ENCODE peak calls at places on chromosomes 16 and 17, in seven cellular contexts. X, G, Z, D, I, U and K are unnamed samples.

GRCh38 chr17:29929544-29930398 is at the start of gene SSH2:
- DNase-seq in G (peak; percentile 95), I (peak; percentile 85), U (peak; percentile 99), Z (peak; percentile 96), X (peak; percentile 95), D (peak; percentile 93), K (peak; percentile 50)

GRCh38 chr16:62760398-62760797 is 724.2 kb upstream of the CDH8 start:
- DNase-seq in Z (no peak), I (no peak), X (no peak), U (no peak), G (no peak), D (no peak), K (no peak)

GRCh38 chr17:2235792-2236365 is 67.7 kb downstream of the SMG6 start:
- DNase-seq in G (no peak), D (no peak), Z (no peak), I (no peak), X (no peak), U (no peak), K (no peak)

GRCh38 chr16:64392456-64392855 is 729.4 kb downstream of the CDH11 start:
- DNase-seq in D (no peak), Z (no peak), I (no peak), U (no peak), G (no peak), X (no peak), K (no peak)

GRCh38 chr17:73879987-73880386 is 235.7 kb upstream of the SDK2 start:
- DNase-seq in X (no peak), Z (no peak), U (no peak), G (no peak), I (no peak), D (no peak), K (no peak)

GRCh38 chr16:29815032-29815721 is 775 bp upstream of the PAGR1 start:
- DNase-seq in U (peak; percentile 55), X (no peak), Z (peak; percentile 76), G (no peak), D (peak; percentile 59), I (no peak), K (peak; percentile 16)

GRCh38 chr17:80544655-80545498 is at the start of gene RPTOR:
- DNase-seq in D (peak; percentile 95), Z (peak; percentile 94), G (peak; percentile 95), U (peak; percentile 91), X (peak; percentile 93), I (peak; percentile 78), K (peak; percentile 89)

GRCh38 chr16:49638696-49639629 is 216.9 kb downstream of the ZNF423 start:
- DNase-seq in G (no peak), X (peak; percentile 78), D (no peak), U (no peak), Z (no peak), I (no peak), K (no peak)

GRCh38 chr16:78437352-78437968 is 338.0 kb downstream of the WWOX start:
- DNase-seq in X (no peak), I (peak; percentile 3), D (peak; percentile 33), U (peak; percentile 69), Z (no peak), G (peak; percentile 27), K (peak; percentile 1)

GRCh38 chr16:14301150-14302030 is 230.3 kb downstream of the MRTFB start:
- DNase-seq in D (peak; percentile 65), X (peak; percentile 32), G (peak; percentile 79), I (no peak), Z (peak; percentile 69), U (peak; percentile 42), K (no peak)

GRCh38 chr16:24539850-24540484 is 601 bp downstream of the RBBP6 start:
- DNase-seq in G (peak; percentile 52), U (peak; percentile 52), D (no peak), I (peak; percentile 41), Z (peak; percentile 88), X (peak; percentile 87), K (no peak)

GRCh38 chr16:84194470-84195200 is 3.7 kb downstream of the ADAD2 start:
- DNase-seq in G (no peak), X (no peak), I (no peak), D (no peak), Z (peak; percentile 59), U (no peak), K (no peak)

GRCh38 chr16:53984936-53985335 is 281.0 kb downstream of the FTO start:
- DNase-seq in Z (no peak), G (no peak), U (no peak), D (no peak), X (no peak), I (no peak), K (no peak)

GRCh38 chr16:1794908-1795666 is 1.6 kb upstream of the IGFALS start:
- DNase-seq in G (no peak), U (no peak), Z (no peak), I (no peak), X (no peak), D (no peak), K (no peak)

GRCh38 chr17:79874329-79874981 is 35.2 kb upstream of the CBX4 start:
- DNase-seq in U (peak; percentile 58), G (peak; percentile 72), I (no peak), X (no peak), Z (no peak), D (peak; percentile 59), K (no peak)

GRCh38 chr17:33901085-33901484 is 354.0 kb upstream of the CCL2 start:
- DNase-seq in I (no peak), X (no peak), G (no peak), Z (no peak), U (no peak), D (peak; percentile 42), K (no peak)

GRCh38 chr17:78442648-78443128 is 64.2 kb downstream of the PGS1 start:
- DNase-seq in Z (peak; percentile 90), G (no peak), I (no peak), X (peak; percentile 80), U (no peak), D (no peak), K (no peak)

GRCh38 chr17:45022655-45023339 is 28.6 kb downstream of the DCAKD start:
- DNase-seq in U (no peak), X (no peak), G (no peak), I (no peak), Z (no peak), D (peak; percentile 46), K (no peak)

GRCh38 chr17:45050680-45051059 is 762 bp downstream of the DCAKD start:
- DNase-seq in X (no peak), U (peak; percentile 45), D (no peak), I (no peak), G (peak; percentile 37), Z (no peak), K (no peak)

GRCh38 chr17:82924812-82925211 is 85.0 kb upstream of the ZNF750 start:
- DNase-seq in Z (no peak), G (no peak), U (no peak), X (peak; percentile 47), D (peak; percentile 7), I (no peak), K (no peak)

DNA sequence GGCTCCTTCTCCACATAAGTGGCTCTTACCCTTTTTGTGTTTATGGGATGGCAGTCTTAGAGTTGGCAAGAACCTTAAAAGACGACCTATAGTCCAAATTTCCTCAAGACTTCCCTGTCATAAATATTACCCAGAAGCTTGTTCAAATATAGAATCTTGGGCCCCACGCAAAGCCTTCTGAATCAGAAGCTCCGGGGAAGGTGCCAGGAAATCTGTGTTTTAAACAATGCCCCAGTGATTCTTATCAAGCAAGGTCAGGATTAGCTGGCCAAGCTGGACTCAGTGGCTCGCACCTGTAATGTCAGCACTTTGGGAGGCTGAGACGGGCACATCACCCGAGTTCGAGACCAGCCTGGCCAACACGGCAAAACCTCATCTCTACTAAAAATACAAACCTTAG is 85.7 kb downstream of the TIMM22 start:
- DNase-seq in U (no peak), Z (no peak), D (no peak), G (no peak), I (no peak), X (peak; percentile 7), K (no peak)
- H3K27ac ChIP-seq in U (no peak overlapping the region), Z (no peak overlapping the region), D (no peak overlapping the region), G (peak overlapping the region; percentile 37), I (no peak overlapping the region), X (peak overlapping the region; percentile 28), K (no peak overlapping the region)

DNA sequence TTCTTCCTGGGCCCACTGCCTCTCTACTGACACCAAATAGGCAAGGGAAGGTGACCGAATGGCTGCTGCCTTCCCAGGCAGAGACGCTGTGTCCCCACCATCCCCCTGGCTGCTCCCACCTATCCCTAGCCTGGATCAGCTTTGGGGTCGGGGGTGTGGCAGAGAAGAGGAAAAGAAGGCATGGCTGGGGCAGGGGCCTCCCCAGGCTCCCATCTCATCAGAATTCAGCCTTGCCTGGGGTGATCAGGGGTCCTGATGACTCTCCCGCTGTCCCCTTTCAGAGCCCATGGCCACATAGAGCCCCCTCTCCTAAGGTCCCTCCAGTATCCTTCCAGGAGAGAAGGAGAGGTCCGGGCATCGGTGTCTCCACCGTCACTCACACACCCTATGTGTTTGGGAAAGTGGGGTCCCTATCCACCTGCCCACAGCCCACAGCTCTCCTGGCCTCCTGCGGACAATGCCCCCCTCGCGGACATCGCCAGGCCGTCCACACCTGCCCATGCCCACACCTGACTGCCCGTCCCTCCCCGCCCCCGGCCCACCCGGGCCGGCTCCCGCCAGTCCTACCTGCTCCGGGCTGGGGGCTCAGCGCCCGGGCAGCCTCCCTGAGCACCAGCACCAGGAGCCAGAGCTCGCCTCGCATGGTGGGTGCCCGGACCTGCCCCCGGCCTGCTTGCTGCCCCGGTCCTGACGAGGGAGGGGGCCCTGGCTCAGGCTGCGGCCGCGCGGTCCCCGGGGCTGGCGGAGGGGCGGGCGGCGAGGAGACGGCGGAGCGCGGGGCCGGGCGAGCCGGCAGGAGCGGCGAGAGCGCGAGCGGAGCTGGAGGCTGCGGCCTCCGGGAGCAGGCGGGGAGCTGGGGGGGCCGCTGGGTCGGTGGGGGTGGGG is at the start of gene PLXDC1:
- DNase-seq in G (no peak), U (peak; percentile 69), D (no peak), I (no peak), Z (peak; percentile 70), X (peak; percentile 72), K (no peak)
- H3K27ac ChIP-seq in G (peak within 1 kb of the TSS; percentile 37), U (no peak within 1 kb of the TSS), D (no peak within 1 kb of the TSS), I (peak within 1 kb of the TSS; percentile 56), Z (peak within 1 kb of the TSS; percentile 70), X (peak within 1 kb of the TSS; percentile 95), K (peak within 1 kb of the TSS; percentile 64)

GRCh38 chr17:19415806-19416775 is 5.1 kb downstream of the RNF112 start:
- DNase-seq in I (no peak), X (no peak), D (no peak), Z (no peak), U (no peak), G (no peak), K (no peak)

GRCh38 chr17:19417611-19418010 is 6.6 kb downstream of the RNF112 start:
- DNase-seq in Z (no peak), I (no peak), X (no peak), D (no peak), U (no peak), G (no peak), K (no peak)

GRCh38 chr17:19421926-19422325 is 10.9 kb downstream of the RNF112 start:
- DNase-seq in X (no peak), D (no peak), I (no peak), G (no peak), U (no peak), Z (no peak), K (no peak)

GRCh38 chr17:19415311-19415710 is 4.3 kb downstream of the RNF112 start:
- DNase-seq in X (no peak), I (no peak), G (no peak), U (no peak), D (no peak), Z (no peak), K (no peak)

GRCh38 chr17:19418312-19418992 is 7.4 kb downstream of the RNF112 start:
- DNase-seq in U (no peak), D (peak; percentile 65), X (no peak), I (no peak), Z (no peak), G (peak; percentile 28), K (no peak)
- H3K27ac ChIP-seq in U (no peak overlapping the region), D (no peak overlapping the region), X (no peak overlapping the region), I (no peak overlapping the region), Z (no peak overlapping the region), G (no peak overlapping the region), K (no peak overlapping the region)

GRCh38 chr16:58730724-58731370 is 3.3 kb downstream of the GOT2 start:
- DNase-seq in G (no peak), I (no peak), U (no peak), X (no peak), Z (no peak), D (no peak), K (no peak)
- H3K27ac ChIP-seq in G (no peak overlapping the region), I (no peak overlapping the region), U (peak overlapping the region; percentile 58), X (peak overlapping the region; percentile 80), Z (no peak overlapping the region), D (no peak overlapping the region), K (no peak overlapping the region)